ENCODE peak calls at places on chromosomes 3 and 15, in four cellular contexts. O is HEK293T, S is HepG2, T is GM12878. D is an unnamed sample.

GRCh38 chr3:56366641-56366984 is 101.7 kb downstream of the ERC2 start:
- DNase-seq in S (no peak), O (no peak), T (no peak), D (no peak)

GRCh38 chr3:150544040-150544439 is 2.3 kb downstream of the SERP1 start:
- DNase-seq in O (no peak), S (no peak), T (no peak), D (no peak)

GRCh38 chr15:52653451-52653964 is 25.7 kb downstream of the ATOSA start:
- DNase-seq in S (no peak), O (peak; percentile 11), T (no peak), D (peak; percentile 9)

GRCh38 chr3:127847236-127847720 is 25.0 kb upstream of the MGLL start:
- DNase-seq in S (no peak), T (no peak), O (no peak), D (no peak)

GRCh38 chr15:77966540-77967290 is 110.8 kb downstream of the TBC1D2B start:
- DNase-seq in S (peak; percentile 32), O (peak; percentile 60), T (no peak), D (peak; percentile 24)

GRCh38 chr3:100525753-100526612 is 33.6 kb downstream of the TMEM45A start:
- DNase-seq in O (peak; percentile 30), S (no peak), T (no peak), D (no peak)

GRCh38 chr15:34620122-34620521 is 36.7 kb upstream of the GOLGA8B start:
- DNase-seq in O (no peak), T (no peak), S (no peak), D (no peak)

GRCh38 chr15:101183926-101184305 is 67.9 kb downstream of the CHSY1 start:
- DNase-seq in O (no peak), S (no peak), T (no peak), D (no peak)

GRCh38 chr3:185519021-185519420 is 20.2 kb upstream of the TMEM41A start:
- DNase-seq in O (no peak), T (no peak), S (peak; percentile 21), D (no peak)

GRCh38 chr3:32843504-32844321 is 25.9 kb downstream of the TRIM71 start:
- DNase-seq in T (no peak), O (peak; percentile 53), S (no peak), D (no peak)

GRCh38 chr3:118970819-118971218 is 63.8 kb downstream of the IGSF11 start:
- DNase-seq in O (no peak), T (no peak), S (no peak), D (no peak)

GRCh38 chr3:140494970-140495369 is 182.9 kb upstream of the TRIM42 start:
- DNase-seq in T (no peak), O (no peak), S (no peak), D (no peak)

GRCh38 chr3:5754602-5755001 is 567.1 kb downstream of the EDEM1 start:
- DNase-seq in T (peak; percentile 41), S (no peak), O (no peak), D (peak; percentile 18)

GRCh38 chr3:105957722-105958121 is 88.9 kb upstream of the CBLB start:
- DNase-seq in O (no peak), S (no peak), T (no peak), D (no peak)

GRCh38 chr3:166613365-166613764 is 766.7 kb downstream of the ZBBX start:
- DNase-seq in T (no peak), S (no peak), O (no peak), D (no peak)

GRCh38 chr15:45205192-45205591 is 17.4 kb upstream of the SHF start:
- DNase-seq in O (peak; percentile 50), S (peak; percentile 67), T (peak; percentile 16), D (peak; percentile 74)

GRCh38 chr3:41265011-41265545 is 65.8 kb downstream of the CTNNB1 start:
- DNase-seq in S (no peak), O (no peak), T (no peak), D (no peak)
- TF ChIP-seq FOXK2 in S (no peak), O (no peak), T (no peak), D (no peak)

GRCh38 chr15:90576711-90577389 is 47.1 kb downstream of the CRTC3 start:
- DNase-seq in S (no peak), O (no peak), T (no peak), D (no peak)

GRCh38 chr15:90580541-90580940 is 50.8 kb downstream of the CRTC3 start:
- DNase-seq in O (no peak), T (no peak), S (no peak), D (no peak)

GRCh38 chr15:90580086-90580485 is 50.4 kb downstream of the CRTC3 start:
- DNase-seq in O (no peak), T (no peak), S (no peak), D (no peak)

GRCh38 chr15:90580946-90581345 is 51.2 kb downstream of the CRTC3 start:
- DNase-seq in T (no peak), O (no peak), S (no peak), D (no peak)

GRCh38 chr15:90579213-90579612 is 49.5 kb downstream of the CRTC3 start:
- DNase-seq in S (no peak), T (no peak), O (no peak), D (no peak)
- TF ChIP-seq FOXK2 in S (no peak), T (no peak), O (no peak), D (no peak)

GRCh38 chr3:169029674-169030285 is 633.7 kb downstream of the MECOM start:
- DNase-seq in T (no peak), S (no peak), O (no peak), D (no peak)

GRCh38 chr3:169028716-169029115 is 634.8 kb downstream of the MECOM start:
- DNase-seq in S (no peak), T (no peak), O (no peak), D (no peak)

GRCh38 chr3:169022457-169022856 is 641.1 kb downstream of the MECOM start:
- DNase-seq in O (peak; percentile 37), S (no peak), T (no peak), D (no peak)

GRCh38 chr3:169026543-169027181 is 636.9 kb downstream of the MECOM start:
- DNase-seq in S (peak; percentile 1), O (no peak), T (no peak), D (no peak)
- TF ChIP-seq FOXK2 in S (no peak), O (no peak), T (no peak), D (no peak)

DNA sequence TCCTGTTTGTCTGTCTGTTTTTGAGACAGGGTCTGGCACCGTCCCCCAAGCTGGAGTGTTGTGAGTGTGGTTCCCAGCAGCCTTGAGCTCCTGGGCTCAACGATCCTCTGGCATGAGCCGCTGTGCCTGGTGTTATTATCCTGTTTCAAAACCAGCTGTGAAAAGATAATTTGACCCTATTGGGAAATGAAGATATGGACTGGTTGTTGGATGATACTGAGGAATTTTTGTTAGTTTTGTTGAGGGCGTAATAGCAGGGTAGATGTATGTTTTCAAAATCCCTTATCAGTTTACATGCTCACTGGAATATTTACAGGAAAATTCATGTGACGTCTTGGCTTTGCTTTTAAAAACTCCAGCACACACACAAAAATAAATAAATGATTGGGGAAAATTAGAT is 56.6 kb upstream of the TFRC start:
- DNase-seq in O (no peak), T (no peak), S (no peak), D (peak; percentile 48)
- TF ChIP-seq FOXK2 in O (no peak), T (no peak), S (no peak), D (no peak)

D was measured in K562.